ENCODE peak calls at places on chromosome 10, in nine cellular contexts. One of them, this sample, is unnamed.

GRCh38 chr10:121594076-121594475 is 4.2 kb downstream of the FGFR2 start:
- DNase-seq in GM12878: no peak
- DNase-seq in CD8-positive, alpha-beta memory T cell: no peak
- DNase-seq in H9: no peak
- DNase-seq in right cardiac atrium: no peak
- DNase-seq in gastrocnemius medialis: no peak
- DNase-seq in upper lobe of right lung: no peak
- DNase-seq in endodermal cell: no peak
- DNase-seq in body of pancreas: no peak
- DNase-seq in this sample: no peak

GRCh38 chr10:105398202-105398601 is 757.1 kb downstream of the SORCS3 start:
- DNase-seq in GM12878: no peak
- DNase-seq in CD8-positive, alpha-beta memory T cell: no peak
- DNase-seq in H9: no peak
- DNase-seq in right cardiac atrium: peak; percentile 19
- DNase-seq in gastrocnemius medialis: no peak
- DNase-seq in upper lobe of right lung: no peak
- DNase-seq in endodermal cell: no peak
- DNase-seq in body of pancreas: no peak
- DNase-seq in this sample: no peak

GRCh38 chr10:97025613-97026242 is 160.0 kb downstream of the SLIT1 start:
- DNase-seq in GM12878: peak; percentile 31
- DNase-seq in CD8-positive, alpha-beta memory T cell: peak; percentile 61
- DNase-seq in H9: peak; percentile 73
- DNase-seq in right cardiac atrium: peak; percentile 38
- DNase-seq in gastrocnemius medialis: peak; percentile 69
- DNase-seq in upper lobe of right lung: no peak
- DNase-seq in endodermal cell: peak; percentile 84
- DNase-seq in body of pancreas: peak; percentile 78
- DNase-seq in this sample: peak; percentile 70

GRCh38 chr10:122245136-122245535 is 26.0 kb upstream of the BTBD16 start:
- DNase-seq in GM12878: no peak
- DNase-seq in CD8-positive, alpha-beta memory T cell: no peak
- DNase-seq in H9: no peak
- DNase-seq in right cardiac atrium: no peak
- DNase-seq in gastrocnemius medialis: no peak
- DNase-seq in upper lobe of right lung: no peak
- DNase-seq in endodermal cell: no peak
- DNase-seq in body of pancreas: no peak
- DNase-seq in this sample: no peak

GRCh38 chr10:57948796-57949195 is 318.9 kb downstream of the IPMK start:
- DNase-seq in GM12878: no peak
- DNase-seq in CD8-positive, alpha-beta memory T cell: no peak
- DNase-seq in H9: no peak
- DNase-seq in right cardiac atrium: no peak
- DNase-seq in gastrocnemius medialis: no peak
- DNase-seq in upper lobe of right lung: no peak
- DNase-seq in endodermal cell: no peak
- DNase-seq in body of pancreas: no peak
- DNase-seq in this sample: no peak

GRCh38 chr10:119078422-119079179 is 2.0 kb downstream of the EIF3A start:
- DNase-seq in GM12878: no peak
- DNase-seq in CD8-positive, alpha-beta memory T cell: no peak
- DNase-seq in H9: no peak
- DNase-seq in right cardiac atrium: no peak
- DNase-seq in gastrocnemius medialis: no peak
- DNase-seq in upper lobe of right lung: no peak
- DNase-seq in endodermal cell: no peak
- DNase-seq in body of pancreas: no peak
- DNase-seq in this sample: no peak

GRCh38 chr10:4498763-4499251 is 327.2 kb upstream of the AKR1E2 start:
- DNase-seq in GM12878: no peak
- DNase-seq in CD8-positive, alpha-beta memory T cell: no peak
- DNase-seq in H9: no peak
- DNase-seq in right cardiac atrium: no peak
- DNase-seq in gastrocnemius medialis: peak; percentile 11
- DNase-seq in upper lobe of right lung: no peak
- DNase-seq in endodermal cell: no peak
- DNase-seq in body of pancreas: no peak
- DNase-seq in this sample: no peak

GRCh38 chr10:112490543-112490942 is 43.5 kb downstream of the VTI1A start:
- DNase-seq in GM12878: no peak
- DNase-seq in CD8-positive, alpha-beta memory T cell: no peak
- DNase-seq in H9: no peak
- DNase-seq in right cardiac atrium: no peak
- DNase-seq in gastrocnemius medialis: no peak
- DNase-seq in upper lobe of right lung: peak; percentile 78
- DNase-seq in endodermal cell: peak; percentile 49
- DNase-seq in body of pancreas: no peak
- DNase-seq in this sample: peak; percentile 50

GRCh38 chr10:7185367-7185690 is 225.5 kb downstream of the SFMBT2 start:
- DNase-seq in GM12878: no peak
- DNase-seq in CD8-positive, alpha-beta memory T cell: no peak
- DNase-seq in H9: no peak
- DNase-seq in right cardiac atrium: no peak
- DNase-seq in gastrocnemius medialis: no peak
- DNase-seq in upper lobe of right lung: no peak
- DNase-seq in endodermal cell: no peak
- DNase-seq in body of pancreas: no peak
- DNase-seq in this sample: no peak

GRCh38 chr10:70139997-70140250 is 6.6 kb downstream of the TYSND1 start:
- DNase-seq in GM12878: no peak
- DNase-seq in CD8-positive, alpha-beta memory T cell: no peak
- DNase-seq in H9: no peak
- DNase-seq in right cardiac atrium: no peak
- DNase-seq in gastrocnemius medialis: no peak
- DNase-seq in upper lobe of right lung: no peak
- DNase-seq in endodermal cell: no peak
- DNase-seq in body of pancreas: no peak
- DNase-seq in this sample: no peak

GRCh38 chr10:120824864-120825263 is 26.3 kb upstream of the WDR11 start:
- DNase-seq in GM12878: no peak
- DNase-seq in CD8-positive, alpha-beta memory T cell: no peak
- DNase-seq in H9: peak; percentile 68
- DNase-seq in right cardiac atrium: no peak
- DNase-seq in gastrocnemius medialis: no peak
- DNase-seq in upper lobe of right lung: no peak
- DNase-seq in endodermal cell: peak; percentile 83
- DNase-seq in body of pancreas: peak; percentile 11
- DNase-seq in this sample: no peak

GRCh38 chr10:68074404-68074774 is 694 bp downstream of the HERC4 start:
- DNase-seq in GM12878: no peak
- DNase-seq in CD8-positive, alpha-beta memory T cell: no peak
- DNase-seq in H9: no peak
- DNase-seq in right cardiac atrium: no peak
- DNase-seq in gastrocnemius medialis: no peak
- DNase-seq in upper lobe of right lung: no peak
- DNase-seq in endodermal cell: no peak
- DNase-seq in body of pancreas: no peak
- DNase-seq in this sample: no peak

GRCh38 chr10:90319188-90319914 is 538.5 kb downstream of the HTR7 start:
- DNase-seq in GM12878: peak; percentile 48
- DNase-seq in CD8-positive, alpha-beta memory T cell: no peak
- DNase-seq in H9: peak; percentile 81
- DNase-seq in right cardiac atrium: no peak
- DNase-seq in gastrocnemius medialis: no peak
- DNase-seq in upper lobe of right lung: no peak
- DNase-seq in endodermal cell: peak; percentile 90
- DNase-seq in body of pancreas: peak; percentile 13
- DNase-seq in this sample: no peak

GRCh38 chr10:99874341-99875085 is 92.1 kb downstream of the ABCC2 start:
- DNase-seq in GM12878: no peak
- DNase-seq in CD8-positive, alpha-beta memory T cell: no peak
- DNase-seq in H9: no peak
- DNase-seq in right cardiac atrium: no peak
- DNase-seq in gastrocnemius medialis: peak; percentile 23
- DNase-seq in upper lobe of right lung: no peak
- DNase-seq in endodermal cell: peak; percentile 38
- DNase-seq in body of pancreas: peak; percentile 13
- DNase-seq in this sample: peak; percentile 54

GRCh38 chr10:99875473-99875872 is 93.0 kb downstream of the ABCC2 start:
- DNase-seq in GM12878: no peak
- DNase-seq in CD8-positive, alpha-beta memory T cell: no peak
- DNase-seq in H9: no peak
- DNase-seq in right cardiac atrium: no peak
- DNase-seq in gastrocnemius medialis: no peak
- DNase-seq in upper lobe of right lung: no peak
- DNase-seq in endodermal cell: peak; percentile 5
- DNase-seq in body of pancreas: no peak
- DNase-seq in this sample: no peak

GRCh38 chr10:99881371-99881770 is 98.9 kb downstream of the ABCC2 start:
- DNase-seq in GM12878: no peak
- DNase-seq in CD8-positive, alpha-beta memory T cell: no peak
- DNase-seq in H9: no peak
- DNase-seq in right cardiac atrium: no peak
- DNase-seq in gastrocnemius medialis: no peak
- DNase-seq in upper lobe of right lung: no peak
- DNase-seq in endodermal cell: no peak
- DNase-seq in body of pancreas: no peak
- DNase-seq in this sample: no peak

GRCh38 chr10:99883523-99883922 is 101.1 kb downstream of the ABCC2 start:
- DNase-seq in GM12878: no peak
- DNase-seq in CD8-positive, alpha-beta memory T cell: no peak
- DNase-seq in H9: no peak
- DNase-seq in right cardiac atrium: no peak
- DNase-seq in gastrocnemius medialis: no peak
- DNase-seq in upper lobe of right lung: no peak
- DNase-seq in endodermal cell: no peak
- DNase-seq in body of pancreas: no peak
- DNase-seq in this sample: no peak

GRCh38 chr10:99880071-99880835 is 97.8 kb downstream of the ABCC2 start:
- DNase-seq in GM12878: no peak
- DNase-seq in CD8-positive, alpha-beta memory T cell: no peak
- DNase-seq in H9: no peak
- DNase-seq in right cardiac atrium: peak; percentile 48
- DNase-seq in gastrocnemius medialis: no peak
- DNase-seq in upper lobe of right lung: no peak
- DNase-seq in endodermal cell: no peak
- DNase-seq in body of pancreas: peak; percentile 8
- DNase-seq in this sample: peak; percentile 57
- H3K27ac ChIP-seq in GM12878: no peak overlapping the region
- H3K27ac ChIP-seq in CD8-positive, alpha-beta memory T cell: no peak overlapping the region
- H3K27ac ChIP-seq in H9: no peak overlapping the region
- H3K27ac ChIP-seq in right cardiac atrium: no peak overlapping the region
- H3K27ac ChIP-seq in gastrocnemius medialis: peak overlapping the region; percentile 54
- H3K27ac ChIP-seq in upper lobe of right lung: peak overlapping the region; percentile 32
- H3K27ac ChIP-seq in endodermal cell: no peak overlapping the region
- H3K27ac ChIP-seq in body of pancreas: no peak overlapping the region
- H3K27ac ChIP-seq in this sample: no peak overlapping the region

GRCh38 chr10:12129222-12130111 is at the start of gene SEC61A2:
- DNase-seq in GM12878: peak; percentile 53
- DNase-seq in CD8-positive, alpha-beta memory T cell: peak; percentile 98
- DNase-seq in H9: peak; percentile 91
- DNase-seq in right cardiac atrium: peak; percentile 96
- DNase-seq in gastrocnemius medialis: peak; percentile 88
- DNase-seq in upper lobe of right lung: peak; percentile 99
- DNase-seq in endodermal cell: peak; percentile 98
- DNase-seq in body of pancreas: peak; percentile 95
- DNase-seq in this sample: peak; percentile 96
- H3K27ac ChIP-seq in GM12878: peak within 1 kb of the TSS; percentile 85
- H3K27ac ChIP-seq in CD8-positive, alpha-beta memory T cell: peak within 1 kb of the TSS; percentile 79
- H3K27ac ChIP-seq in H9: no peak within 1 kb of the TSS
- H3K27ac ChIP-seq in right cardiac atrium: peak within 1 kb of the TSS; percentile 99
- H3K27ac ChIP-seq in gastrocnemius medialis: peak within 1 kb of the TSS; percentile 88
- H3K27ac ChIP-seq in upper lobe of right lung: peak within 1 kb of the TSS; percentile 94
- H3K27ac ChIP-seq in endodermal cell: peak within 1 kb of the TSS; percentile 88
- H3K27ac ChIP-seq in body of pancreas: peak within 1 kb of the TSS; percentile 82
- H3K27ac ChIP-seq in this sample: peak within 1 kb of the TSS; percentile 75

GRCh38 chr10:27621441-27621840 is 117.3 kb downstream of the RAB18 start:
- DNase-seq in GM12878: no peak
- DNase-seq in CD8-positive, alpha-beta memory T cell: no peak
- DNase-seq in H9: no peak
- DNase-seq in right cardiac atrium: no peak
- DNase-seq in gastrocnemius medialis: no peak
- DNase-seq in upper lobe of right lung: no peak
- DNase-seq in endodermal cell: no peak
- DNase-seq in body of pancreas: no peak
- DNase-seq in this sample: no peak
- H3K27ac ChIP-seq in GM12878: no peak overlapping the region
- H3K27ac ChIP-seq in CD8-positive, alpha-beta memory T cell: no peak overlapping the region
- H3K27ac ChIP-seq in H9: no peak overlapping the region
- H3K27ac ChIP-seq in right cardiac atrium: peak overlapping the region; percentile 32
- H3K27ac ChIP-seq in gastrocnemius medialis: no peak overlapping the region
- H3K27ac ChIP-seq in upper lobe of right lung: no peak overlapping the region
- H3K27ac ChIP-seq in endodermal cell: no peak overlapping the region
- H3K27ac ChIP-seq in body of pancreas: no peak overlapping the region
- H3K27ac ChIP-seq in this sample: no peak overlapping the region

DNA sequence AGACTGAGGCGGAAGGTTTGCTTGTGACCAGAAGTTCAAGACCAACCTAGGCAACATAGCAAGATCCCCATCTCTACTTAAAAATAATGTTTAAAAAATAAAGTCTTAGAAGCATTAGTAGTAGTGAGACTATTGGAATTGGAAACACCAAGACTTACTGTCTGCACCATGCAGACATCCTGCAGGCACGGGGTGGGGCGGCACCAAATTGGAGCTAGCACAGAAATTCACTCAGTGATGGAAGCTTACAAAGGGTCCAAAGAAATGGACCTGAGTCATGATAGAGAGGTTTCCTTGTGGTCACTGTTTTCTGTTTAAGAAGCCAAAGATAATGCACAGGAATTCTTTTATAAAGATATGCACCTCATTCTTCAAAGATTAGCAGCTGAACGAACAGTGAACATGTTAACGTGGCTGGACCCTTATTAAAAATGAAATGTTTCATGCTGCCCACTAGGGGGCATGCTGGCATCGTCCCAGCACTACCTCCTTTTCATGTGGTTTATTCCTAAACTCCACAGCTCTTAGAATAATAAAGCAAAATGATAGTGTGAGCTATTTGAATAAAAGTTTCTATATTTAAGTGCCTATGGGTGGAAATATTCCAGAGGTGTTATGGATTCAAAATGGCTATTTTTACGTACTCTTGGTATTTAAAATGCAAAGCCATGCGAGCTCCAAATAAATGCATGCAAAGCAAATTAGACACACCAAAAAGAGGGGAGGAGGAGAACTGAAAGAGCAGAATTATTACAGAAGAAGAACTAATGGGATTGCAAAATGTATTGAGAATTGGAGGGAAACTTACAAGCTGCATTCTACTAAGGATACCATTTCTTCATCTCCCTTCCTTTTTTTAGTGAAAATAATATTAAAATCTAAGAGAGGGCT is 28.6 kb downstream of the PDSS1 start:
- DNase-seq in GM12878: no peak
- DNase-seq in CD8-positive, alpha-beta memory T cell: peak; percentile 57
- DNase-seq in H9: no peak
- DNase-seq in right cardiac atrium: peak; percentile 67
- DNase-seq in gastrocnemius medialis: peak; percentile 35
- DNase-seq in upper lobe of right lung: peak; percentile 76
- DNase-seq in endodermal cell: no peak
- DNase-seq in body of pancreas: peak; percentile 44
- DNase-seq in this sample: peak; percentile 59
- H3K27ac ChIP-seq in GM12878: no peak overlapping the region
- H3K27ac ChIP-seq in CD8-positive, alpha-beta memory T cell: no peak overlapping the region
- H3K27ac ChIP-seq in H9: no peak overlapping the region
- H3K27ac ChIP-seq in right cardiac atrium: no peak overlapping the region
- H3K27ac ChIP-seq in gastrocnemius medialis: no peak overlapping the region
- H3K27ac ChIP-seq in upper lobe of right lung: no peak overlapping the region
- H3K27ac ChIP-seq in endodermal cell: no peak overlapping the region
- H3K27ac ChIP-seq in body of pancreas: no peak overlapping the region
- H3K27ac ChIP-seq in this sample: no peak overlapping the region

GRCh38 chr10:25280076-25280475 is 105.3 kb downstream of the GPR158 start:
- DNase-seq in GM12878: no peak
- DNase-seq in CD8-positive, alpha-beta memory T cell: no peak
- DNase-seq in H9: no peak
- DNase-seq in right cardiac atrium: no peak
- DNase-seq in gastrocnemius medialis: no peak
- DNase-seq in upper lobe of right lung: no peak
- DNase-seq in endodermal cell: no peak
- DNase-seq in body of pancreas: no peak
- DNase-seq in this sample: no peak
- H3K27ac ChIP-seq in GM12878: no peak overlapping the region
- H3K27ac ChIP-seq in CD8-positive, alpha-beta memory T cell: no peak overlapping the region
- H3K27ac ChIP-seq in H9: no peak overlapping the region
- H3K27ac ChIP-seq in right cardiac atrium: no peak overlapping the region
- H3K27ac ChIP-seq in gastrocnemius medialis: no peak overlapping the region
- H3K27ac ChIP-seq in upper lobe of right lung: no peak overlapping the region
- H3K27ac ChIP-seq in endodermal cell: no peak overlapping the region
- H3K27ac ChIP-seq in body of pancreas: no peak overlapping the region
- H3K27ac ChIP-seq in this sample: no peak overlapping the region

This sample was measured in psoas muscle.